ENCODE peak calls at places on chromosomes 7 and 10, in seven cellular contexts. C is HFF-Myc, W is fibroblast of lung, B is heart left ventricle, I is right atrium auricular region, Z is endothelial cell of umbilical vein, M is fibroblast of mammary gland. K is an unnamed sample.
A peak's percentile ranks its signal among the peaks of the same experiment; 100 is the strongest.

GRCh38 chr10:110629680-110630191 is 14.4 kb upstream of the RBM20 start:
- DNase-seq in B (no peak), Z (no peak), W (peak; percentile 93), I (no peak), C (no peak), M (no peak), K (peak; percentile 67)

GRCh38 chr10:15630353-15630752 is 89.4 kb downstream of the ITGA8 start:
- DNase-seq in C (no peak), B (peak; percentile 39), M (no peak), Z (peak; percentile 94), W (no peak), I (no peak), K (no peak)

GRCh38 chr10:100781145-100781665 is 35.8 kb downstream of the PAX2 start:
- DNase-seq in Z (no peak), W (no peak), I (no peak), B (no peak), C (no peak), M (no peak), K (no peak)

GRCh38 chr10:78450807-78451485 is 417.3 kb downstream of the RPS24 start:
- DNase-seq in W (no peak), M (no peak), I (no peak), Z (no peak), B (no peak), C (no peak), K (no peak)

GRCh38 chr7:1670894-1671875 is 1.1 kb downstream of the ELFN1 start:
- DNase-seq in M (no peak), Z (no peak), C (no peak), I (no peak), W (no peak), B (no peak), K (no peak)

GRCh38 chr10:76554478-76554877 is 1083.1 kb downstream of the KCNMA1 start:
- DNase-seq in C (no peak), I (no peak), M (no peak), Z (no peak), W (no peak), B (no peak), K (no peak)

GRCh38 chr10:4650109-4650508 is 175.9 kb upstream of the AKR1E2 start:
- DNase-seq in W (peak; percentile 57), M (peak; percentile 63), B (no peak), C (peak; percentile 61), Z (peak; percentile 92), I (no peak), K (no peak)

GRCh38 chr7:82263880-82264751 is 179.5 kb downstream of the CACNA2D1 start:
- DNase-seq in C (no peak), W (no peak), I (no peak), Z (no peak), B (no peak), M (no peak), K (no peak)

GRCh38 chr7:94620703-94621118 is 35.2 kb downstream of the SGCE start:
- DNase-seq in I (peak; percentile 73), Z (peak; percentile 83), C (peak; percentile 77), M (peak; percentile 96), B (peak; percentile 77), W (peak; percentile 92), K (peak; percentile 69)

GRCh38 chr7:108459922-108460551 is 3.8 kb upstream of the NRCAM start:
- DNase-seq in M (peak; percentile 50), Z (peak; percentile 59), I (no peak), C (no peak), B (no peak), W (peak; percentile 29), K (no peak)

GRCh38 chr7:35039343-35039742 is 2.1 kb upstream of the DPY19L1 start:
- DNase-seq in B (no peak), C (no peak), M (no peak), W (no peak), Z (no peak), I (no peak), K (no peak)

GRCh38 chr7:132825932-132826480 is 249.7 kb upstream of the PLXNA4 start:
- DNase-seq in W (peak; percentile 24), M (no peak), I (no peak), B (no peak), C (no peak), Z (no peak), K (no peak)

GRCh38 chr7:16130127-16131110 is 290.9 kb downstream of the CRPPA start:
- DNase-seq in Z (peak; percentile 44), C (peak; percentile 46), I (no peak), B (no peak), M (peak; percentile 85), W (peak; percentile 53), K (no peak)

GRCh38 chr10:14247650-14248258 is 83.0 kb downstream of the FRMD4A start:
- DNase-seq in Z (no peak), C (no peak), B (peak; percentile 29), M (no peak), W (peak; percentile 21), I (no peak), K (no peak)

GRCh38 chr7:79317728-79318127 is 135.7 kb downstream of the MAGI2 start:
- DNase-seq in C (peak; percentile 80), M (peak; percentile 94), B (no peak), W (peak; percentile 92), Z (peak; percentile 77), I (no peak), K (peak; percentile 60)

GRCh38 chr7:50363327-50364060 is 59.0 kb downstream of the IKZF1 start:
- DNase-seq in I (no peak), Z (no peak), C (no peak), B (no peak), W (no peak), M (no peak), K (no peak)

GRCh38 chr10:15817407-15818046 is 42.8 kb downstream of the MINDY3 start:
- DNase-seq in B (no peak), I (no peak), Z (no peak), W (peak; percentile 57), M (no peak), C (no peak), K (no peak)

GRCh38 chr10:35784751-35785150 is 142.7 kb upstream of the FZD8 start:
- DNase-seq in B (no peak), M (no peak), W (no peak), C (no peak), Z (no peak), I (no peak), K (no peak)

GRCh38 chr10:4683137-4683536 is 142.9 kb upstream of the AKR1E2 start:
- DNase-seq in B (no peak), Z (no peak), I (no peak), W (no peak), M (no peak), C (no peak), K (no peak)

GRCh38 chr7:44267719-44268413 is 57.5 kb downstream of the CAMK2B start:
- DNase-seq in B (no peak), M (no peak), W (no peak), C (no peak), Z (no peak), I (no peak), K (no peak)
- TF ChIP-seq CTCF in B (no peak), M (no peak), W (no peak), C (no peak), Z (no peak), I (no peak), K (no peak)

GRCh38 chr10:28677889-28678686 is 767 bp downstream of the BAMBI start:
- DNase-seq in C (no peak), B (no peak), Z (peak; percentile 59), W (peak; percentile 46), M (no peak), I (peak; percentile 58), K (no peak)
- H3K4me3 ChIP-seq in C (peak overlapping the region; percentile 60), B (peak overlapping the region; percentile 90), Z (peak overlapping the region; percentile 30), W (peak overlapping the region; percentile 73), M (peak overlapping the region; percentile 56), I (peak overlapping the region; percentile 73), K (peak overlapping the region; percentile 77)

GRCh38 chr7:158564648-158565005 is 23.0 kb downstream of the PTPRN2 start:
- DNase-seq in B (no peak), M (no peak), I (no peak), W (no peak), C (no peak), Z (no peak), K (no peak)
- TF ChIP-seq CTCF in B (no peak), M (no peak), I (no peak), W (no peak), C (no peak), Z (no peak), K (no peak)

GRCh38 chr10:5970527-5970926 is 6.8 kb downstream of the IL15RA start:
- DNase-seq in I (peak; percentile 50), Z (no peak), W (no peak), B (no peak), M (no peak), C (no peak), K (no peak)
- H3K4me3 ChIP-seq in I (no peak overlapping the region), Z (no peak overlapping the region), W (no peak overlapping the region), B (no peak overlapping the region), M (no peak overlapping the region), C (no peak overlapping the region), K (no peak overlapping the region)

GRCh38 chr7:85489498-85489897 is 302.6 kb upstream of the SEMA3D start:
- DNase-seq in M (peak; percentile 93), W (peak; percentile 99), Z (no peak), B (no peak), I (no peak), C (peak; percentile 91), K (peak; percentile 69)
- TF ChIP-seq CTCF in M (no peak), W (no peak), Z (no peak), B (no peak), I (no peak), C (no peak), K (no peak)

DNA sequence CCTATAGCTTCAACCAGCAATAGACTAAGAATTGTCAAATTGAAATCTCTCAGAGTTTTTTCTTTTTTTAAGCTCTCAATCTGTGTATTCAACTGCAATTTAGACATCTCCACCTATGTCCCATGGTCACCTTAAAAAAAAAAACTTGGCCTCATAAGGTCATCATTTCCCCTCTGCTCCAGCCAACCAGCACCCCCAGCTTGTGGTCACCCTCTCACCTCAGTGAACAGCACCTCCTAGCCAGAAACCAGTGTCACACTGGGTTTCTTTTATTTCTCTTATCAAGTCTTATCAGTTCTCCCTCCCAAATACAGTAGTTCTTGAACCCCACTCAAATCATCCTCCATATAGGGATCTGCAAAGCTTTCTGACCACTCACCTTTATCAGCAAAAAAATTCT is 4.0 kb downstream of the ITGB1 start:
- DNase-seq in Z (no peak), B (no peak), I (no peak), M (no peak), C (no peak), W (no peak), K (no peak)
- H3K4me3 ChIP-seq in Z (no peak overlapping the region), B (no peak overlapping the region), I (no peak overlapping the region), M (peak overlapping the region; percentile 81), C (peak overlapping the region; percentile 14), W (peak overlapping the region; percentile 99), K (no peak overlapping the region)

GRCh38 chr10:102306006-102306405 is 60.7 kb downstream of the GBF1 start:
- DNase-seq in I (no peak), C (no peak), B (no peak), W (no peak), M (no peak), Z (peak; percentile 18), K (no peak)
- TF ChIP-seq CTCF in I (no peak), C (no peak), B (no peak), W (no peak), M (no peak), Z (no peak), K (no peak)